ENCODE peak calls at places on chromosomes 5 and 9, in five cellular contexts. B is stimulated activated CD4-positive, alpha-beta T cell treated with anti-CD3 and anti-CD28 coated beads, Interleukin-4, amount 100 ng/mL, for 48 hours; D is kidney; I is T-helper 9 cell; G is CD4-positive, alpha-beta T cell. V is an unnamed sample.

GRCh38 chr5:82165740-82166530 is 112.2 kb downstream of the RPS23 start:
- DNase-seq in B (no peak), D (peak; percentile 80), I (peak; percentile 2), G (no peak), V (no peak)

GRCh38 chr9:136658849-136659535 is 3.7 kb upstream of the EGFL7 start:
- DNase-seq in B (no peak), D (peak; percentile 80), I (no peak), G (no peak), V (no peak)

GRCh38 chr5:139246394-139246793 is 47.1 kb upstream of the MATR3 start:
- DNase-seq in B (peak; percentile 42), D (no peak), I (no peak), G (no peak), V (no peak)

GRCh38 chr5:124675921-124676846 is 70.3 kb downstream of the ZNF608 start:
- DNase-seq in B (no peak), D (no peak), I (no peak), G (no peak), V (no peak)

GRCh38 chr5:14901462-14902051 is 30.0 kb upstream of the ANKH start:
- DNase-seq in B (no peak), D (no peak), I (no peak), G (no peak), V (no peak)

GRCh38 chr5:77181596-77182304 is 28.7 kb upstream of the PDE8B start:
- DNase-seq in B (no peak), D (no peak), I (no peak), G (no peak), V (no peak)

GRCh38 chr9:109907810-109908458 is 127.9 kb downstream of the PALM2AKAP2 start:
- DNase-seq in B (no peak), D (no peak), I (no peak), G (no peak), V (no peak)

GRCh38 chr9:132055756-132056155 is 23.9 kb downstream of the MED27 start:
- DNase-seq in B (no peak), D (no peak), I (no peak), G (no peak), V (no peak)

GRCh38 chr5:55868846-55869245 is 17.7 kb downstream of the IL31RA start:
- DNase-seq in B (peak; percentile 20), D (no peak), I (no peak), G (no peak), V (no peak)

GRCh38 chr9:107242073-107243063 is 40.7 kb upstream of the RAD23B start:
- DNase-seq in B (no peak), D (no peak), I (no peak), G (no peak), V (no peak)

GRCh38 chr5:115579747-115580173 is 22.5 kb downstream of the TICAM2 start:
- DNase-seq in B (no peak), D (no peak), I (no peak), G (no peak), V (no peak)

GRCh38 chr9:20728493-20729220 is 44.6 kb downstream of the FOCAD start:
- DNase-seq in B (no peak), D (no peak), I (no peak), G (no peak), V (no peak)

GRCh38 chr5:83394190-83394589 is 77.4 kb upstream of the VCAN start:
- DNase-seq in B (no peak), D (no peak), I (no peak), G (no peak), V (no peak)

GRCh38 chr5:6401410-6401809 is 23.1 kb upstream of the MED10 start:
- DNase-seq in B (no peak), D (no peak), I (no peak), G (no peak), V (no peak)

GRCh38 chr5:142012186-142012785 is 541 bp downstream of the GNPDA1 start:
- DNase-seq in B (peak; percentile 73), D (peak; percentile 78), I (peak; percentile 37), G (peak; percentile 57), V (no peak)

GRCh38 chr9:106981396-106982287 is 118.7 kb downstream of the ZNF462 start:
- DNase-seq in B (no peak), D (no peak), I (no peak), G (no peak), V (no peak)

GRCh38 chr5:73759771-73760170 is 133.8 kb downstream of the ARHGEF28 start:
- DNase-seq in B (no peak), D (no peak), I (no peak), G (no peak), V (no peak)

GRCh38 chr9:132451276-132451675 is 41.3 kb downstream of the CFAP77 start:
- DNase-seq in B (no peak), D (no peak), I (no peak), G (no peak), V (no peak)

GRCh38 chr9:100674419-100675122 is 96.7 kb downstream of the CAVIN4 start:
- DNase-seq in B (no peak), D (no peak), I (no peak), G (no peak), V (no peak)

GRCh38 chr9:107755267-107755666 is 265.7 kb upstream of the KLF4 start:
- DNase-seq in B (no peak), D (no peak), I (no peak), G (no peak), V (no peak)

GRCh38 chr5:545641-546375 is 21.6 kb upstream of the SLC9A3 start:
- DNase-seq in B (no peak), D (peak; percentile 44), I (no peak), G (no peak), V (no peak)

GRCh38 chr9:99349870-99350269 is 127.8 kb downstream of the SEC61B start:
- DNase-seq in B (no peak), D (no peak), I (no peak), G (no peak), V (no peak)

GRCh38 chr5:75335952-75336624 is 932 bp upstream of the HMGCR start:
- DNase-seq in B (no peak), D (no peak), I (peak; percentile 2), G (no peak), V (no peak)

GRCh38 chr5:124652892-124653441 is 93.5 kb downstream of the ZNF608 start:
- DNase-seq in B (no peak), D (no peak), I (no peak), G (no peak), V (no peak)

GRCh38 chr5:43780586-43780985 is 177.6 kb downstream of the NNT start:
- DNase-seq in B (no peak), D (no peak), I (no peak), G (no peak), V (no peak)

GRCh38 chr5:89343666-89344065 is 460.7 kb upstream of the MEF2C start:
- DNase-seq in B (no peak), D (no peak), I (no peak), G (no peak), V (no peak)

V was measured in GM12892.